ENCODE peak calls at places on chromosomes 16 and 17, in ten cellular contexts. X, H, I, O, U, F, S, R, B and J are unnamed samples. For H3K4me1, the result is how much of the 10 kb centered on the place peaks cover.

GRCh38 chr17:57869599-57870282 is 19.9 kb upstream of the MRPS23 start:
- DNase-seq in S (peak), H (no peak), F (peak), B (peak), R (peak), X (no peak), O (no peak), U (no peak), I (peak), J (no peak)

GRCh38 chr17:29615492-29616299 is 7.0 kb downstream of the CORO6 start:
- DNase-seq in S (peak), R (peak), O (peak), U (peak), X (peak), I (peak), B (peak), H (peak), F (peak), J (no peak)

GRCh38 chr16:3954411-3954921 is 74.0 kb upstream of the CREBBP start:
- DNase-seq in U (no peak), H (no peak), S (no peak), I (no peak), X (peak), O (no peak), R (no peak), F (peak), B (peak), J (no peak)

GRCh38 chr17:45135978-45136791 is 698 bp downstream of the ACBD4 start:
- DNase-seq in S (no peak), O (no peak), U (peak), B (peak), H (no peak), I (no peak), R (no peak), F (no peak), X (no peak), J (no peak)

GRCh38 chr17:57092171-57092570 is 7.1 kb downstream of the AKAP1 start:
- DNase-seq in R (no peak), B (no peak), X (peak), U (no peak), H (peak), I (no peak), O (no peak), S (no peak), F (peak), J (no peak)

GRCh38 chr17:80870401-80870800 is 121.2 kb upstream of the CHMP6 start:
- DNase-seq in U (no peak), F (no peak), S (no peak), R (no peak), B (peak), O (no peak), X (peak), H (no peak), I (no peak), J (no peak)

GRCh38 chr16:4240624-4241023 is 1.3 kb downstream of the SRL start:
- DNase-seq in O (no peak), S (no peak), B (no peak), R (no peak), I (no peak), U (no peak), H (no peak), X (no peak), F (no peak), J (peak)

GRCh38 chr17:59893617-59894100 is 738 bp downstream of the RPS6KB1 start:
- DNase-seq in F (peak), U (no peak), B (no peak), S (no peak), O (no peak), X (no peak), H (peak), R (peak), I (peak), J (no peak)

GRCh38 chr17:54324813-54325212 is 502.1 kb downstream of the KIF2B start:
- DNase-seq in X (no peak), O (no peak), H (no peak), U (no peak), S (no peak), I (no peak), R (no peak), B (no peak), F (no peak), J (no peak)

GRCh38 chr16:57734308-57734924 is 1.2 kb upstream of the KATNB1 start:
- DNase-seq in R (no peak), H (no peak), I (no peak), X (no peak), F (no peak), O (no peak), B (peak), U (peak), S (no peak), J (no peak)

GRCh38 chr17:82611140-82612058 is 36.8 kb downstream of the WDR45B start:
- DNase-seq in H (peak), O (no peak), X (no peak), F (peak), I (no peak), U (peak), R (no peak), S (no peak), B (no peak), J (no peak)

GRCh38 chr17:81241648-81242420 is 2.7 kb downstream of the NDUFAF8 start:
- DNase-seq in X (no peak), O (peak), S (peak), H (peak), F (peak), R (peak), I (no peak), B (peak), U (peak), J (no peak)

GRCh38 chr17:16275024-16275423 is 58.0 kb downstream of the PIGL start:
- DNase-seq in R (no peak), S (no peak), O (no peak), U (no peak), H (no peak), F (no peak), X (no peak), B (no peak), I (no peak), J (no peak)

GRCh38 chr16:14111713-14112538 is 40.8 kb downstream of the MRTFB start:
- DNase-seq in X (peak), B (no peak), R (peak), S (no peak), H (no peak), U (no peak), I (peak), O (peak), F (no peak), J (no peak)

GRCh38 chr17:66829883-66830282 is 5.0 kb upstream of the CACNG5 start:
- DNase-seq in H (no peak), U (no peak), I (no peak), B (no peak), O (no peak), S (peak), F (no peak), R (no peak), X (peak), J (no peak)

GRCh38 chr17:40087049-40087794 is 13.2 kb downstream of the NR1D1 start:
- DNase-seq in B (no peak), F (no peak), I (no peak), H (no peak), X (no peak), R (no peak), U (no peak), S (no peak), O (no peak), J (no peak)

GRCh38 chr16:97822-98221 is 19.8 kb downstream of the MPG start:
- DNase-seq in H (no peak), B (no peak), S (no peak), U (no peak), R (no peak), X (no peak), O (no peak), F (peak), I (no peak), J (no peak)

GRCh38 chr16:81758376-81758775 is 20.7 kb upstream of the PLCG2 start:
- DNase-seq in S (no peak), X (no peak), B (no peak), R (peak), U (no peak), I (peak), H (no peak), O (no peak), F (peak), J (peak)

GRCh38 chr17:18974407-18975149 is 22.6 kb downstream of the SLC5A10 start:
- DNase-seq in R (peak), H (no peak), O (no peak), S (no peak), F (peak), B (no peak), U (no peak), I (peak), X (no peak), J (no peak)

GRCh38 chr17:37176683-37177082 is 199.1 kb upstream of the C17orf78 start:
- DNase-seq in F (peak), X (no peak), O (no peak), S (no peak), R (peak), U (no peak), B (no peak), H (no peak), I (peak), J (no peak)

DNA sequence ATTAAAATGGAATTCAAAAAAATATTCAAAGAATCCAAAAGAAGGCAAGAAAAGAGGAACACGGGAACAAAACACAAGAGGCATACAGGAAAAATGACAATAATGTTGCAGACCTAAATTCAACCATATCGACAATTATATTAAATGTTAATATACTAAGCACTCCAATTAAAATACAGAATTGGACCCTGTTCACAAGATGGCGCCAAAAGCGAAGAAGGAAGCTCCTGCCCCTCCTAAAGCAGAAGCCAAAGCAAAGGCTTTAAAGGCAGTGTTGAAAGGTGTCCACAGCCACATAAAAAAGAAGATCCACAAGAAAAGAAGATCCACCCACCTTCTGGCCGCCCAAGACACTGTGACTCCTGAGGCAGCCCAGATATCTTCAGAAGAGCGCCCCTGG is 6.3 kb upstream of the XAF1 start:
- DNase-seq in H (peak), S (no peak), O (no peak), B (no peak), F (no peak), U (no peak), I (no peak), R (no peak), X (no peak), J (peak)
- TF ChIP-seq CTCF in H (peak), S (peak), O (no peak), B (no peak), F (peak), U (no peak), I (peak), R (peak), X (no peak), J (no peak)

DNA sequence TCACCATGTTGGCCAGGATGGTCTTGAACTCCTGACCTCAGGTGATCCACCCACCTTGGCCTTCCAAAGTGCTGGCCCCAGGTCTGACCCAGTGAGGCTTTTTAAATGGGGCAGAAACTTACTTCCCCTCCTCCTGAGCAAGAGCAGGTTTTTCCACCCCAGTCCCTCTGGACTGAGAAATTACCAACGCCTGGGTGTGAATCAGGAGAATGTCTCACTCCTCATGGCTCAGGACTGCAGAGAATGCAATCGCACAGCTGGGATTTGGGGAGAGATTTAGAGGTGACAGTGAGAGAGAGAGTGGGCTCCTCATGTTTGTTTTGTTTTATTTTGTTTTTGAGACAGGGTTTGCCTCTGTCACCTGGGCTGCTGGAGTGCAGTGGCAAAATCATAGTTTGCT is 203.6 kb downstream of the RAB11FIP4 start:
- DNase-seq in U (no peak), B (no peak), O (peak), X (no peak), I (peak), R (peak), F (peak), H (no peak), S (no peak), J (peak)
- H3K4me1 ChIP-seq in U (under half), B (under half), O (under half), X (under half), I (under half), R (under half), F (under half), H (under half), S (under half), J (under half)

GRCh38 chr17:61307905-61308886 is 91.4 kb upstream of the TBX2 start:
- DNase-seq in B (no peak), X (no peak), S (no peak), H (no peak), F (peak), I (no peak), U (no peak), R (peak), O (no peak), J (no peak)
- TF ChIP-seq CTCF in B (no peak), X (no peak), S (peak), H (no peak), F (peak), I (no peak), U (no peak), R (no peak), O (no peak), J (no peak)

GRCh38 chr17:42270596-42270995 is 5.6 kb downstream of the STAT5B start:
- DNase-seq in U (no peak), H (no peak), R (no peak), F (no peak), O (no peak), S (no peak), I (no peak), X (no peak), B (no peak), J (no peak)
- H3K4me1 ChIP-seq in U (under half), H (under half), R (under half), F (under half), O (under half), S (under half), I (under half), X (under half), B (under half), J (under half)

DNA sequence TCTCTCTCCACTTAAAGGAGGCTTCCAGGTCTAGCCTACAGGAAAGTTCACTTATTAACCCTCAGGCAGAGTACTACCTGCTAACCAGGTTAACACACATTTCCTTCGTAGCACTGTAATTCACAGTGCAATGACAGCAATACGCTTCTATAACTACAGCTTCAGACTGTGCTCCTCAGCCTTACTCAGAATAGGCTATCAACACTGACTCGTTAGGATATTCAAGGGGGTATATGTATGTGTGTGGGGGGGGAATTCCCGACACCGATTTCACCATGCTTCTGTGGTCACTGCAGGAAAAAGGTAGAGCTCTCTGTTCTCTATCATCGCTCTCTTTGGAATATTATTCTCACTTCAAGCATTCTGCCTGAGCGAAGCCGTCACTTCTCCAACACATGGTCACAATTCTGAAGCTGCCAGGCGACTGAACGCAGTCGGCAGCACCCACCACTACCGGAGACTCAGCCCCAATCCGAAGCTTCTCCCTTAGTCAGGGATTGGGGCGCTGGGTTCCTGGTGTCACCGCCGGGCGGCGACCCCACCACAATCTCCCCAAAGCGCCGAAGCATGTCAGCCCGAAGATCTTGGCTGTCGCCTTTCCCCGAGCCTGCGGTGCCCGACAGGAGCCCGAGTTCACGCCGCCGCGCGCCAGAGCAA is 599 bp downstream of the GGA3 start:
- DNase-seq in O (no peak), R (peak), X (no peak), I (peak), H (no peak), S (no peak), U (no peak), F (peak), B (no peak), J (no peak)
- TF ChIP-seq CTCF in O (peak), R (peak), X (no peak), I (peak), H (peak), S (peak), U (no peak), F (no peak), B (no peak), J (no peak)

GRCh38 chr17:41593306-41594095 is 6.8 kb upstream of the KRT14 start:
- DNase-seq in F (no peak), U (no peak), H (no peak), S (no peak), I (no peak), R (no peak), X (peak), B (no peak), O (no peak), J (peak)

GRCh38 chr17:41592601-41593305 is 6.1 kb upstream of the KRT14 start:
- DNase-seq in R (no peak), F (no peak), S (no peak), I (peak), O (no peak), B (peak), U (no peak), H (no peak), X (peak), J (no peak)

GRCh38 chr17:41599680-41600079 is 12.9 kb downstream of the KRT16 start:
- DNase-seq in B (no peak), H (no peak), F (no peak), R (no peak), U (no peak), I (no peak), O (no peak), S (no peak), X (no peak), J (no peak)

GRCh38 chr17:41594363-41594915 is 7.7 kb upstream of the KRT14 start:
- DNase-seq in O (no peak), I (no peak), S (no peak), F (no peak), H (no peak), B (no peak), X (no peak), U (no peak), R (no peak), J (no peak)

DNA sequence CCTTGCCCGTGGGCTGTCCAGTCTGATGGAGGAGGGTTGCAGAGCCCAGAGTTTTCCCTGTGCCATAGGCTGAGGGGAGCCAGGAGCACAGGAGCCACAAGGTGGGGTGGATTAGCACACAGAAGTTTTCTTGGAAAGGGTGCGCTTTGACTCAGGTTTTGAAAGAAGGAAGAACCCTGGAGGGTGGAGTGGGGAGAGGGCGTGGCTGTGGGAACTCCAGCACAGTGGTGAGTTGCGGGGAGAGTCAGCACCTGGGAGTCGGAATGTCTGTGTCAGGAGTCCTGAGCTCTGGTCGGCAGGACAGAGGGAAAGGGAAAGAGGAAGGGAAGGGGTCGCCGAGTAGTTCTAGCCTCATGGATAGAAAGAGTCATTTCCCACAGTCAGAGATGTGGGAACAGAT is 8.9 kb upstream of the KRT14 start:
- DNase-seq in S (no peak), I (no peak), R (no peak), X (peak), H (no peak), B (no peak), O (no peak), U (no peak), F (no peak), J (no peak)
- H3K4me1 ChIP-seq in S (under half), I (under half), R (under half), X (under half), H (under half), B (under half), O (under half), U (under half), F (under half), J (under half)